ENCODE peak calls at places on chromosome 19, in nine cellular contexts. D is GM12878, C is IMR-90, L is uterus, K is lower leg skin, H is heart left ventricle, U is prostate gland, B is esophagus muscularis mucosa, P is body of pancreas. T is an unnamed sample.

GRCh38 chr19:42068756-42069571 is 1.0 kb downstream of the GRIK5 start:
- DNase-seq in D (no peak), C (no peak), L (no peak), K (no peak), H (no peak), U (no peak), B (no peak), P (no peak), T (no peak)

GRCh38 chr19:711224-711623 is 2.5 kb downstream of the PALM start:
- DNase-seq in D (no peak), C (no peak), L (no peak), K (no peak), H (no peak), U (no peak), B (no peak), P (no peak), T (no peak)

GRCh38 chr19:21483589-21484170 is 21.7 kb upstream of the ZNF429 start:
- DNase-seq in D (no peak), C (no peak), L (peak), K (no peak), H (no peak), U (no peak), B (no peak), P (peak), T (peak)

GRCh38 chr19:1407662-1408299 is 395 bp downstream of the DAZAP1 start:
- DNase-seq in D (no peak), C (no peak), L (no peak), K (no peak), H (no peak), U (no peak), B (no peak), P (no peak), T (no peak)

GRCh38 chr19:4144666-4145261 is 8.7 kb upstream of the CREB3L3 start:
- DNase-seq in D (no peak), C (peak), L (no peak), K (no peak), H (no peak), U (no peak), B (no peak), P (no peak), T (no peak)

GRCh38 chr19:1989513-1990229 is 25.8 kb downstream of the BTBD2 start:
- DNase-seq in D (no peak), C (no peak), L (no peak), K (no peak), H (peak), U (no peak), B (no peak), P (no peak), T (no peak)

GRCh38 chr19:13890136-13890535 is 13.2 kb downstream of the NANOS3 start:
- DNase-seq in D (no peak), C (no peak), L (no peak), K (no peak), H (no peak), U (no peak), B (no peak), P (no peak), T (no peak)

GRCh38 chr19:45473366-45474190 is 5.8 kb downstream of the FOSB start:
- DNase-seq in D (no peak), C (no peak), L (no peak), K (no peak), H (no peak), U (no peak), B (no peak), P (no peak), T (no peak)

GRCh38 chr19:3479177-3479818 is 1.0 kb downstream of the SMIM24 start:
- DNase-seq in D (no peak), C (no peak), L (no peak), K (no peak), H (no peak), U (no peak), B (no peak), P (no peak), T (no peak)

GRCh38 chr19:4347521-4347920 is 4.2 kb downstream of the MPND start:
- DNase-seq in D (no peak), C (no peak), L (no peak), K (no peak), H (no peak), U (no peak), B (no peak), P (no peak), T (no peak)

GRCh38 chr19:51779703-51780102 is 15.3 kb upstream of the FPR3 start:
- DNase-seq in D (no peak), C (no peak), L (no peak), K (no peak), H (no peak), U (no peak), B (peak), P (no peak), T (no peak)

GRCh38 chr19:51783373-51783772 is 11.6 kb upstream of the FPR3 start:
- DNase-seq in D (no peak), C (no peak), L (no peak), K (no peak), H (no peak), U (no peak), B (peak), P (no peak), T (no peak)

GRCh38 chr19:51772977-51773376 is 12.0 kb downstream of the FPR2 start:
- DNase-seq in D (no peak), C (no peak), L (no peak), K (no peak), H (no peak), U (no peak), B (no peak), P (no peak), T (no peak)

DNA sequence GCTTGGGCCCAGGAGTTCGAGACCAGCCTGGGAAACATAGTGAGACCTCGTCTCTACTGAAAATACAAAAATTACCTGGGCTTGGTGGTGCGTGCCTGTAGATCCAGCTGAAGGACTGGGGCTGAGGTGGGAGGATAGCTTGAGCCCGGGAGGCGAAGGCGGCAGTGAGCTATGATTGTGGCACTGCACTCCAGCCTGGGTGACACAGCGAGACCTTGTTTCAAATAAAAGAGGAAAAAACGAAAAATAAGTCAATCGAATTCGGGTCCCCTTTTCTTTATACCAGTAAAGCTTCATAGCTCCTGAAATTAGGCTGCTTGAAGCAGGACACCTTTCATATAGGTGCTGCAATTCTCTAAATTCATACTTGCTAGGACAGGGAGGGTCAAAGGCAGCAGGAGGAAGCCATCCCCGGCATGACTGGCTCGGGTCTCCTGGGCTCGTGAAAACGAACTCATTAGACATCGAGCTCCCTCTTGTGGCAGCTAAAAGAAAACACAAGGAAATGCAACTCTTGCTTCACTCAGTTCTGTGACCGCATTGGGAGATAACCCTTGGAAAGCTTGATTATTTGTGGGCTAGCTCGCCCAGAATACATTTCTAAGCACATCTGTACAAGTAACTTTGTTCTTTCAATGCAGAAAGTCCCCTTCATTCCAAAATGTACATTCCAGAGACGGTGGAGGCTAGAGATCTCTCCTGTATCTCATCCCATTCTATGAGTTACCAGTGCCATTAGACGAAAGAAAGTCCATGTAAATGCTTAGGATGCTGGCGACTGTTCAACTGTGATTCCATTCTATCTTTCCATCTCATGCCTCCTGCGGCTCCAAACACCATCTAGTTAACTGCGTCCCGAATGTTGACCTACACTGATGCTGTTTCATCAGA is 16.8 kb downstream of the FPR2 start:
- DNase-seq in D (no peak), C (peak), L (peak), K (peak), H (peak), U (peak), B (peak), P (peak), T (peak)
- TF ChIP-seq CTCF in D (peak), C (peak), L (peak), K (no peak), H (peak), U (peak), B (peak), P (peak), T (peak)

GRCh38 chr19:47231215-47232054 is 436 bp upstream of the BBC3 start:
- DNase-seq in D (peak), C (peak), L (peak), K (peak), H (peak), U (peak), B (peak), P (peak), T (peak)
- TF ChIP-seq POLR2A in D (peak), C (peak), L (no peak), K (no peak), H (no peak), U (peak), B (no peak), P (no peak), T (peak)

DNA sequence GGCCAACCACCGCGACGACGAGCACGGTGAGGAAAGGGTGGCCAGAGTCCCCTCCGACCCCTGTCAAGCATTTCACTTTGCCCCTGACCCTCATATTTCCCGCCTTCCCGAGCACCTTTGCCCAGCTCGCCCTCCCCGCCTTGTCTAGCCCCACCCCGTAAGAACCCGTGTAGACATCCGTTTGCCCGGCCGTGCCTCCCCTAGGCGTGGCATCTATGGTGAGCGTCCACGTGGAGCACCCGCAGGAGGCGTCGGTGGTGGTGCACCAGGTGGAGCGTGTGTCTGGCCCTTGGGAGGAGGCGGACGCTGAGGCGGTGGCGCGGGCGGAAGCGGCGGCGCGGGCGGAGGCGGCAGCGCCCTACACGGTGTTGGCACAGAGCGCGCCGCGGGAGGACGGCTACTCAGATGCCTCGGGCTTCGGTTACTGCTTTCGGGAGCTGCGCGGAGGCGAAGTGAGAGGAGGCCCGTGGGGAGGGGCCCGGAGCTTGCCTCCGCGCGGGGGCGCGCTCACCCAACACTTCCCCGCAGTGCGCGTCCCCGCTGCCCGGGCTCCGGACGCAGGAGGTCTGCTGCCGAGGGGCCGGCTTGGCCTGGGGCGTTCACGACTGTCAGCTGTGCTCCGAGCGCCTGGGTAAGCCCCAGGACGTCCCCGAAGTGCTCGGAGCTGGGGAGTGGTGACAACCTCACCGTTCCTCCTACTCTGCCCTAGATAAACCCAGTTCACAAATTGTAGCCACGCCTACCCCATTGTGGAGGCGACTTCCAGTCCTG is 4.2 kb downstream of the LTBP4 start:
- DNase-seq in D (peak), C (peak), L (peak), K (peak), H (peak), U (peak), B (no peak), P (peak), T (peak)
- TF ChIP-seq CTCF in D (peak), C (peak), L (peak), K (no peak), H (no peak), U (peak), B (peak), P (no peak), T (no peak)

GRCh38 chr19:55000761-55001160 is 34.6 kb downstream of the NLRP2 start:
- DNase-seq in D (no peak), C (no peak), L (no peak), K (no peak), H (no peak), U (no peak), B (no peak), P (no peak), T (no peak)

GRCh38 chr19:55005684-55006488 is 32.2 kb downstream of the GP6 start:
- DNase-seq in D (peak), C (no peak), L (no peak), K (peak), H (no peak), U (no peak), B (no peak), P (peak), T (no peak)
- TF ChIP-seq POLR2A in D (peak), C (no peak), L (no peak), K (no peak), H (no peak), U (peak), B (no peak), P (no peak), T (no peak)

GRCh38 chr19:52566588-52566987 is 3.5 kb upstream of the ZNF701 start:
- DNase-seq in D (no peak), C (peak), L (no peak), K (no peak), H (no peak), U (no peak), B (no peak), P (no peak), T (no peak)

GRCh38 chr19:52566121-52566520 is 4.0 kb upstream of the ZNF701 start:
- DNase-seq in D (no peak), C (no peak), L (no peak), K (no peak), H (no peak), U (no peak), B (no peak), P (no peak), T (no peak)

GRCh38 chr19:52567921-52568320 is 2.2 kb upstream of the ZNF701 start:
- DNase-seq in D (no peak), C (no peak), L (no peak), K (no peak), H (no peak), U (no peak), B (no peak), P (no peak), T (no peak)

GRCh38 chr19:52570005-52570861 is at the start of gene ZNF701:
- DNase-seq in D (peak), C (peak), L (peak), K (peak), H (peak), U (peak), B (peak), P (peak), T (peak)
- TF ChIP-seq CTCF in D (peak), C (peak), L (peak), K (no peak), H (peak), U (peak), B (peak), P (no peak), T (peak)

DNA sequence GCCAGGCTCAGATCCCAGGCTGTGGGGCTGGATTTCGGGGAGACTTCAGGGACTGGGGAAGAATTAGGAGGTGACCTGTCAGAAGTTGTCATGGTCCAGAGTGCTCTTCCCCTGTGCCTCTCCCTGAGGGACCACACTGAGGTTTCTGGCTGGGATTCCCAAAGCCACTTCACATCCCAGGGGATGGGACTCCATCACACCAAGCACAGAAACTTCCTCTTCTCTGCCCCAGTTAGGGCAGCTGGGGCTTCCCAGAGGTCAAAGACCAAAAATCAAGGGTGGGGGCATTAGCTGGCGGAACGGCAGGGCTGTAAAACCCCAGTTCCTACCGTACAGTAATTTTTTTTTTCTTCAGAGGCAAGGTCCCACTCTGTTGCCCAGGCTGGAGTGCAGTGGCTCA is 7.4 kb downstream of the FCER2 start:
- DNase-seq in D (no peak), C (no peak), L (no peak), K (no peak), H (no peak), U (no peak), B (no peak), P (no peak), T (no peak)
- TF ChIP-seq POLR2A in D (peak), C (no peak), L (no peak), K (no peak), H (no peak), U (no peak), B (no peak), P (no peak), T (no peak)

GRCh38 chr19:47745010-47745901 is at the start of gene NOP53:
- DNase-seq in D (peak), C (peak), L (peak), K (peak), H (peak), U (peak), B (peak), P (peak), T (peak)
- TF ChIP-seq CTCF in D (no peak), C (no peak), L (peak), K (no peak), H (no peak), U (peak), B (no peak), P (no peak), T (peak)

DNA sequence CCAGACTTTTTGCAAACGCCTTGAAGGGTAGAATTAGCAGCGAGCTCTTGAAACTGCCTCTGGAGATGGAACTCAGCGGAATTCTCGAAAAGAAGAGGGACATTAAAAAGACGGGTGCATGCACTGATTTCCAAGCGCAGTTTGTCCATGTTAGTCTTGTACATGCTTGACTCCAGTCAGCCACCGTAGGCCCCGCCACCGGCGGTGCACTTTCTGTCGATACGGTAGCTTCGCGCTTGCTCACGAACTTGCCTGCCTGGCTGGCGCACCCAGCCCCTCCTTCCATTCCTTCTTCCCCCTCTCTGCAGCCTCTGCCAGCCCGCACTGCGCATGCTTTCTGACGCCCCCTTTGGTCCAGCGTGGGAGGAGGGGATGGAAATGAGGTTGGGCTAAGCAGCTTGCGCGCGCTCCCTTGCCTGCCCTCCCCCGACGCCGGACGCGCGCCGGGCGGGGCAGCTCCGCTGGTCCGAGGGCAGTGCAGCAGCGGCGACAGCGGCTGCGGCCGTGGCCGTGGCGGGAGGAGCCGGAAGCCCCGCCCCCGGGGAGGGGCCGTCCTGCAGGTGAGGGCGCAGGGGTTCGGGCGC is at the start of gene ZNF575:
- DNase-seq in D (peak), C (peak), L (peak), K (peak), H (peak), U (peak), B (peak), P (peak), T (peak)
- TF ChIP-seq POLR2A in D (peak), C (no peak), L (no peak), K (no peak), H (no peak), U (peak), B (no peak), P (no peak), T (no peak)

T was measured in breast epithelium.